ENCODE peak calls at places on chromosomes 1 and 21, in five cellular contexts. X is left ventricle myocardium inferior, B is RWPE1, J is uterus, F is GM06990. L is an unnamed sample.

GRCh38 chr1:57034713-57035112 is 68.9 kb upstream of the C8B start:
- DNase-seq in X (no peak), B (no peak), J (no peak), F (no peak), L (no peak)

GRCh38 chr1:85496881-85497582 is 32.1 kb upstream of the DDAH1 start:
- DNase-seq in X (no peak), B (no peak), J (no peak), F (no peak), L (no peak)

GRCh38 chr1:224333309-224333926 is 3.4 kb upstream of the NVL start:
- DNase-seq in X (no peak), B (peak), J (no peak), F (peak), L (peak)

GRCh38 chr21:34881421-34881820 is 167.7 kb downstream of the RUNX1 start:
- DNase-seq in X (no peak), B (no peak), J (no peak), F (no peak), L (no peak)

GRCh38 chr1:194133152-194133551 is 946.7 kb upstream of the B3GALT2 start:
- DNase-seq in X (no peak), B (no peak), J (no peak), F (no peak), L (no peak)

GRCh38 chr1:73701816-73702215 is 496.2 kb downstream of the LRRIQ3 start:
- DNase-seq in X (no peak), B (no peak), J (no peak), F (no peak), L (no peak)

GRCh38 chr1:4424254-4424653 is 230.2 kb upstream of the AJAP1 start:
- DNase-seq in X (no peak), B (no peak), J (no peak), F (no peak), L (no peak)

GRCh38 chr1:96080925-96081324 is 640.7 kb upstream of the PTBP2 start:
- DNase-seq in X (no peak), B (no peak), J (no peak), F (no peak), L (no peak)

GRCh38 chr1:196409586-196409985 is 198.7 kb downstream of the KCNT2 start:
- DNase-seq in X (no peak), B (no peak), J (no peak), F (no peak), L (no peak)

GRCh38 chr1:30241681-30242080 is 481.7 kb downstream of the MATN1 start:
- DNase-seq in X (no peak), B (no peak), J (no peak), F (no peak), L (no peak)

DNA sequence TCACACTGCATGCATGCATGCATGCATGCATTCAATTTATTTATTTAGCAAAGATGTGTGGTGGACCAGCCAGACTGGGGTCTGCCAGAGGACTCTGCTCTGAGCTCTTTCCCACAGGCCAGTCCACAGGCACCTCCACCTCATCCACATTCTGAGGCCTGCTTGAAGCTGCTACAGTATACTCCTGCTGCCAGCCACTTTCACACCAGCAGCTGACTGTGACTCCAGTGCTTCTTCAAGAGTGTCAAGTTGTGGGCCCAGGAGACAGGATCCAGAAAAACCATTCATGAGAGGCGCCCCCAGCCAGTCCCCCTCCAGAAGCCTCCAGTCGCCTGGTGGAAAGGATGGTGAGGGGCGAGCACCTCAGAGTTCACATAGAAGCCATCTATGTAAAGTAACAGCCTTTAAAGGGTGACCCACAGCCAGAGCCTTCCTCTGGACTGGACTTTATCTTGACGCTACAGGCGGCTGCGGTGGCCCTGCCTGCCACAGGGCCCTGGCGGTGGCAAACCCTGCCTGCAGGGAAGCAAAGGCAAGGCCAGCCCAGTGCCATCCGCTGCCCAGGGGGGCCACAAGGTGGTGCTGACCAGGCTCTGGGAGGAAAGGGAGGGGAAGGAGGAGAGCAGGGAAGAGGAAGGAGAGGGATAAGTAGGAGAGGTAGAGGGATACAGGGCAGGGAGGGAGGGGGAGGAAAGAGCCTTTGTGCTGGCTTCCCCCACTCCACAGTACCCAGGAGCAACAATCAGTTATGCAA is 30.7 kb downstream of the SSBP3 start:
- DNase-seq in X (no peak), B (no peak), J (no peak), F (no peak), L (no peak)
- TF ChIP-seq CTCF in X (peak), B (no peak), J (no peak), F (peak), L (no peak)

GRCh38 chr1:221979461-221980032 is 237.7 kb upstream of the DUSP10 start:
- DNase-seq in X (no peak), B (peak), J (no peak), F (no peak), L (no peak)
- TF ChIP-seq CTCF in X (peak), B (no peak), J (no peak), F (peak), L (no peak)

GRCh38 chr1:153548722-153549695 is at the start of gene S100A3:
- DNase-seq in X (peak), B (peak), J (peak), F (no peak), L (no peak)
- TF ChIP-seq CTCF in X (peak), B (no peak), J (peak), F (no peak), L (no peak)

DNA sequence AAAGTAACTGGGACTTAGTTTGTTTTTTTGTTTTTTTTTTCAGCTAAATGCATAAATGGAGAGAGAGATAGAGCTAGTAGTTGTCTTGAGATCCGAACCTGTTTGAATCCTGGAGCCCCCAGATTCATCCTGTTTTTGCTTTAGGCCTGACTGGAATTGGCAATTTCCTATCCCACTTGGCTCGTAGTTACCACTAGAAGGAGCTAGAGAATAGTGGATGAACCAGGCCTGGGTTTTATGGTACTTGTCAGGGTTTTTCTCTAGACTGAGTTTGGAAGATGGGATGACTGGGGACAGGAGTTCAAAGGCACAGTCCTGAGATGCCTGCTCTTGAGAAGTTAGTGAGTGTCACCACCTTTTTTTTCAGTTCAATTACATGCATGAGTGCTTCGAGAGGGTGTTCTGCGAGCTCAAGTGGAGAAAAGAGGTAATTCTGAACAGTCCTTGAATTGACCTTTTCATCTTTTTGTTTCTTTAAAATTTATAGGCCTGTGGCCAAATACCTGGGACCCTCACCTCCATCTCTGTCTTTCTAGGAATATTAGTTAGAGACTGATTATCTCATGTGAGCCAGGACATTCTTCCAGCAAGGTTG is 23.4 kb downstream of the CELF3 start:
- DNase-seq in X (no peak), B (peak), J (no peak), F (no peak), L (no peak)
- TF ChIP-seq CTCF in X (peak), B (peak), J (no peak), F (peak), L (peak)

GRCh38 chr1:17338706-17339493 is 30.9 kb downstream of the PADI4 start:
- DNase-seq in X (no peak), B (no peak), J (no peak), F (no peak), L (no peak)
- TF ChIP-seq CTCF in X (no peak), B (no peak), J (no peak), F (no peak), L (no peak)

GRCh38 chr21:33857846-33858671 is 57.5 kb downstream of the ATP5PO start:
- DNase-seq in X (no peak), B (no peak), J (no peak), F (no peak), L (no peak)

GRCh38 chr21:33854604-33855003 is 61.0 kb downstream of the ATP5PO start:
- DNase-seq in X (no peak), B (peak), J (no peak), F (no peak), L (no peak)

GRCh38 chr21:33856893-33857527 is 58.6 kb downstream of the ATP5PO start:
- DNase-seq in X (no peak), B (no peak), J (no peak), F (no peak), L (no peak)

GRCh38 chr21:33852495-33852894 is 63.1 kb downstream of the ATP5PO start:
- DNase-seq in X (no peak), B (no peak), J (no peak), F (no peak), L (no peak)

GRCh38 chr21:33855190-33855589 is 60.4 kb downstream of the ATP5PO start:
- DNase-seq in X (no peak), B (no peak), J (no peak), F (no peak), L (no peak)
- TF ChIP-seq CTCF in X (no peak), B (no peak), J (no peak), F (peak), L (peak)

GRCh38 chr1:86650065-86650464 is 54.3 kb upstream of the SH3GLB1 start:
- DNase-seq in X (no peak), B (no peak), J (no peak), F (no peak), L (no peak)
- TF ChIP-seq CTCF in X (no peak), B (no peak), J (no peak), F (no peak), L (no peak)

GRCh38 chr1:199546323-199546722 is 481.2 kb upstream of the NR5A2 start:
- DNase-seq in X (no peak), B (peak), J (no peak), F (no peak), L (no peak)

GRCh38 chr1:199551967-199552565 is 475.4 kb upstream of the NR5A2 start:
- DNase-seq in X (no peak), B (peak), J (no peak), F (peak), L (peak)

GRCh38 chr1:199549424-199549823 is 478.1 kb upstream of the NR5A2 start:
- DNase-seq in X (no peak), B (no peak), J (no peak), F (no peak), L (no peak)

GRCh38 chr1:199553104-199553503 is 474.4 kb upstream of the NR5A2 start:
- DNase-seq in X (no peak), B (no peak), J (no peak), F (no peak), L (no peak)

DNA sequence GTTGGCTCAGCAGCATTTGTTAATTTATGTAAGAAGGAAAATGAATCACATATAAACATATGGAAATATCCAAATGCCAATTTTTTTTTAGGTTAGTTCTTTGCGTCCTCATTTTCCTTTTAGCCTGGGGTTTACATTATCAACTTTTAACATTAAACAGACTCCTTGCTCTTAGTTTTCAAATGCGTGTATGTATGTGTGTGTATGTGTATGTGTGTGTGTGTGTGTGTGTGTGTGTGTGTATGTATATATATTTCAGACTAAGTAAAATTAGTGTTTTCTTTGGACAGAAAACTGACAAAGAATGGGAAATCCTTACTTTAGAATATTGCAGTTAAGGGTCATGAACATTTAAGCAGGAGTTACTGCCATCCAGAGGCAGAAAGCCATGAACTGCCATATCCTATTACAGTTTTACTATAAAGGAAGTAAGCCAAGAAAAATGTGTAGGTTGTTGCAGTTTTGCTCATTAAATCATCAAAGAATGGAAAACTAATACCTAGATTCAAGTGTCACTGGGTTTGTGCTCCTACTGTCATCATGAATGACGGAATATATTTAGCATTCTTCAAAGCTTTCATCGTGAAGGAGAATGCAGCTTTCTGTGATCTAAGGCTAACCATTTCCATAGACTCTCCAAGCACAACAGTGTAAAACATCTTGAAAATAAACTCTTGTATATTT is 477.0 kb upstream of the NR5A2 start:
- DNase-seq in X (no peak), B (no peak), J (no peak), F (no peak), L (no peak)
- TF ChIP-seq CTCF in X (no peak), B (no peak), J (no peak), F (no peak), L (no peak)

DNA sequence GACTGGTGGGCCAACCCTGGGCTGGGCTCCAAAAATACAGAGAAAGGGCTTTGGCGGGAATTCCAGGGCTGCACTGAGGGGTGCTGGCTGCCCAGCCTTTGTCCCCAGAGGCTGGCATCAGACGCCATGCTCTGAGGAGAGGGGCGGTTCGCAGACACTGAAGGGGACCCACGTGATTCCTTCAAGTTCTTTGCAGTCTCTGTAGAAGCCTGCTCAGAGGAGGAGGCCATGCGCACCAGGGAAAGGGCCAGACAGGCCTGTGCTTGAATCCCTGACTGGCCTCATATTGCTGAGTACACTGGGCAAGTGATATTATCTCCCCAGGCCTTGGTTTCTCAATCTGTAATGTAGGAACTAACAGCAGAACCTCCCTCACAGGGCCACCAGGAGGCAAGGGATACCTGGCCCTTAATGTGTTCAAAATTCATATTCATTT is 119.5 kb downstream of the EPHB2 start:
- DNase-seq in X (no peak), B (peak), J (no peak), F (no peak), L (no peak)
- TF ChIP-seq CTCF in X (no peak), B (no peak), J (no peak), F (no peak), L (no peak)

DNA sequence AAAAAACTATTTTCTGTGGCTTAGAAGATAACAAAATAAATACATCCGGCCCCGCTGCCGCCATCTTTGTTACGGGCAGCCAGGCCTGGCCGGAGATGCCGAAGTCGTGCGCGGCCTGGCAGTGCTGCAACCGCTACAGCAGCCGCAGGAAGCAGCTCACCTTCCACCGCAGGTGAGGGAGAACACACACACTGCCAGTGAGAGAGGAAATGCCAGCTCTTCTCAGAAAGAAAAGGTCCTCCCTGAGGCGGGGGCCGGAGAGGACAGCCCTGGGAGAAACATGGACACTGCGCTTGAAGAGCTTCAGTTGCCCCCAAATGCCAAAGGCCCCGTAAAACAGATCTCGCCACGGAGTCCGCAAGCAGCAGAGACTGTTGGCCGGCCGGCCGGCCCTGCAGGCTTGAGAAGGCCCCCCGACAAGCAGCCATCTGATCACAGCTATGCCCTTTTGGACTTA is 323.2 kb downstream of the AMY1C start:
- DNase-seq in X (no peak), B (no peak), J (no peak), F (no peak), L (no peak)
- TF ChIP-seq CTCF in X (no peak), B (no peak), J (no peak), F (no peak), L (no peak)

L was measured in GM13976.